ENCODE peak calls at places on chromosomes 1 and 21, in four cellular contexts. J is effector CD8-positive, alpha-beta T cell; K is hypothalamus; R is A549. L is an unnamed sample.
A peak's percentile ranks its signal among the peaks of the same experiment; 100 is the strongest.

GRCh38 chr1:17914142-17914541 is 159.0 kb downstream of the ACTL8 start:
- DNase-seq in J (no peak), K (no peak), R (no peak), L (no peak)

GRCh38 chr1:147773215-147773715 is 12.9 kb upstream of the GJA5 start:
- DNase-seq in J (no peak), K (no peak), R (no peak), L (no peak)

GRCh38 chr1:60017831-60018230 is 55.7 kb downstream of the C1orf87 start:
- DNase-seq in J (no peak), K (no peak), R (no peak), L (no peak)

GRCh38 chr1:151106891-151107290 is 36.3 kb downstream of the GABPB2 start:
- DNase-seq in J (no peak), K (no peak), R (no peak), L (no peak)

GRCh38 chr1:43719063-43719462 is 11.7 kb downstream of the ST3GAL3 start:
- DNase-seq in J (no peak), K (no peak), R (no peak), L (no peak)

GRCh38 chr21:42684109-42684916 is 30.9 kb downstream of the PDE9A start:
- DNase-seq in J (no peak), K (peak; percentile 16), R (no peak), L (no peak)

GRCh38 chr1:230084408-230085177 is 17.6 kb downstream of the GALNT2 start:
- DNase-seq in J (no peak), K (peak; percentile 37), R (peak; percentile 90), L (no peak)

GRCh38 chr1:197521118-197521739 is 253.2 kb downstream of the CRB1 start:
- DNase-seq in J (no peak), K (no peak), R (peak; percentile 25), L (peak; percentile 15)

GRCh38 chr1:68213843-68214242 is 18.5 kb downstream of the WLS start:
- DNase-seq in J (no peak), K (no peak), R (no peak), L (no peak)

GRCh38 chr21:45975017-45975595 is 6.5 kb upstream of the COL6A1 start:
- DNase-seq in J (no peak), K (no peak), R (no peak), L (no peak)

GRCh38 chr1:228236744-228237143 is 28.9 kb downstream of the OBSCN start:
- DNase-seq in J (no peak), K (no peak), R (peak; percentile 42), L (no peak)